ENCODE peak calls at places on chromosome 5, in eight cellular contexts. P is GM23338, B is A549, S is HL-60, Y is HepG2, R is HCT116, V is K562, X is GM12878. G is an unnamed sample.

GRCh38 chr5:440413-441180 is 2.4 kb upstream of the EXOC3 start:
- DNase-seq in P (no peak), B (no peak), S (peak; percentile 78), Y (no peak), R (no peak), V (no peak), X (no peak), G (no peak)

GRCh38 chr5:72467987-72468386 is 39.2 kb downstream of the ZNF366 start:
- DNase-seq in P (no peak), B (no peak), S (peak; percentile 27), Y (no peak), R (no peak), V (no peak), X (no peak), G (no peak)

GRCh38 chr5:75611324-75612210 is at the start of gene ANKDD1B:
- DNase-seq in P (peak; percentile 74), B (peak; percentile 42), S (no peak), Y (no peak), R (no peak), V (no peak), X (no peak), G (no peak)

GRCh38 chr5:133421394-133421793 is 190.9 kb downstream of the FSTL4 start:
- DNase-seq in P (peak; percentile 92), B (peak; percentile 36), S (no peak), Y (no peak), R (no peak), V (peak; percentile 47), X (no peak), G (no peak)

GRCh38 chr5:58670620-58671019 is 87.7 kb downstream of the RAB3C start:
- DNase-seq in P (no peak), B (no peak), S (no peak), Y (no peak), R (no peak), V (no peak), X (no peak), G (no peak)

GRCh38 chr5:100110497-100110896 is 424.7 kb upstream of the FAM174A start:
- DNase-seq in P (no peak), B (no peak), S (no peak), Y (no peak), R (no peak), V (no peak), X (no peak), G (no peak)

GRCh38 chr5:132474881-132475511 is 15.6 kb downstream of the IRF1 start:
- DNase-seq in P (peak; percentile 68), B (no peak), S (no peak), Y (no peak), R (no peak), V (no peak), X (no peak), G (no peak)

GRCh38 chr5:219492-219891 is 1.4 kb downstream of the SDHA start:
- DNase-seq in P (no peak), B (no peak), S (no peak), Y (no peak), R (no peak), V (no peak), X (no peak), G (no peak)

GRCh38 chr5:2297991-2298390 is 415.3 kb upstream of the IRX4 start:
- DNase-seq in P (no peak), B (no peak), S (no peak), Y (no peak), R (no peak), V (no peak), X (no peak), G (no peak)

GRCh38 chr5:50658243-50658642 is 8.2 kb upstream of the PARP8 start:
- DNase-seq in P (no peak), B (no peak), S (peak; percentile 55), Y (no peak), R (no peak), V (no peak), X (no peak), G (no peak)

GRCh38 chr5:87831499-87831898 is 418.8 kb upstream of the CCNH start:
- DNase-seq in P (no peak), B (no peak), S (no peak), Y (no peak), R (no peak), V (no peak), X (no peak), G (no peak)

GRCh38 chr5:93967923-93968322 is 226.5 kb upstream of the POU5F2 start:
- DNase-seq in P (peak; percentile 15), B (no peak), S (no peak), Y (no peak), R (no peak), V (no peak), X (no peak), G (no peak)

GRCh38 chr5:27241564-27242257 is 203.3 kb upstream of the CDH9 start:
- DNase-seq in P (no peak), B (peak; percentile 59), S (no peak), Y (no peak), R (no peak), V (no peak), X (no peak), G (peak; percentile 68)

GRCh38 chr5:137932800-137933199 is 43.5 kb downstream of the PKD2L2 start:
- DNase-seq in P (no peak), B (no peak), S (no peak), Y (no peak), R (no peak), V (no peak), X (no peak), G (no peak)

GRCh38 chr5:61625682-61626620 is 293.9 kb downstream of the ZSWIM6 start:
- DNase-seq in P (peak; percentile 81), B (peak; percentile 66), S (peak; percentile 3), Y (no peak), R (no peak), V (peak; percentile 30), X (no peak), G (no peak)

GRCh38 chr5:119269061-119269579 is 86.7 kb upstream of the TNFAIP8 start:
- DNase-seq in P (peak; percentile 68), B (peak; percentile 53), S (peak; percentile 28), Y (peak; percentile 10), R (peak; percentile 7), V (peak; percentile 32), X (no peak), G (peak; percentile 10)

GRCh38 chr5:43560128-43560527 is 3.3 kb upstream of the PAIP1 start:
- DNase-seq in P (no peak), B (no peak), S (no peak), Y (no peak), R (no peak), V (no peak), X (no peak), G (no peak)

GRCh38 chr5:40172721-40173120 is 507.0 kb upstream of the PTGER4 start:
- DNase-seq in P (no peak), B (no peak), S (no peak), Y (no peak), R (no peak), V (no peak), X (no peak), G (no peak)

GRCh38 chr5:84862132-84862531 is 477.5 kb upstream of the EDIL3 start:
- DNase-seq in P (peak; percentile 70), B (no peak), S (no peak), Y (no peak), R (no peak), V (no peak), X (no peak), G (no peak)

DNA sequence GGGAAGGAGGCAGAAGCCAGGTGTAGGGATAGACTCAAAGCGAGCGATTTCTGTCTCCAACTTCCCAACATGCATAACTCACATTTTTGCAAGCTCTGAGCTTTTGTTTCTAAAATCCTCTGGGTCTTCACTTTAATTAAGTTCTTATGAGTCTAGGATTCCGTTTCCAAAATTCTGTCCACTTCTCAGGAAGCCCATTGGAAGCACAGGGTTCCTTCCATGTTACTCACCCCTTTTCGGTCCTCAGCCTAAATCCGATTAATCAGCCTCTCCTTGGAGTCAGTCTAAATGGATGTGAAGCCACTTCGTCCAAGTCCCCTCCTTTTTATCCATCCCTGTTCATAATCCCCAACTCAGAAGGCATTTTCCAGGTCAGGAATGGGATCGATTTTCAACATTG is 1.4 kb downstream of the GPX3 start:
- DNase-seq in P (no peak), B (no peak), S (no peak), Y (no peak), R (no peak), V (no peak), X (no peak), G (no peak)
- H3K4me3 ChIP-seq in P (no peak overlapping the region), B (no peak overlapping the region), S (no peak overlapping the region), Y (peak overlapping the region; percentile 90), R (no peak overlapping the region), V (no peak overlapping the region), X (no peak overlapping the region), G (no peak overlapping the region)

DNA sequence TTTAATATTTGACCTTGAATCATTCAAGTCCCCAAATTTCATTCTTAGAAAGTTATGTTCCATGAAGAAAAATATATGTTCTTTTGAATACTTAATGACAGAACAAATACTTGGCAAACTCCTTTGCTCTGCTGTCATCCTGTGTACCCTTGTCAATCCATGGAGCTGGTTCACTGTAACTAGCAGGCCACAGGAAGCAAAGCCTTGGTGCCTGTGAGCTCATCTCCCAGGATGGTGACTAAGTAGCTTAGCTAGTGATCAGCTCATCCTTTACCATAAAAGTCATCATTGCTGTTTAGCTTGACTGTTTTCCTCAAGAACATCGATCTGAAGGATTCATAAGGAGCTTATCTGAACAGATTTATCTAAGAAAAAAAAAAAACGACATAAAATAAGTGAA is 65.4 kb downstream of the WDR41 start:
- DNase-seq in P (no peak), B (peak; percentile 39), S (no peak), Y (peak; percentile 27), R (no peak), V (no peak), X (no peak), G (peak; percentile 10)
- TF ChIP-seq REST in P (no peak), B (no peak), S (no peak), Y (no peak), R (no peak), V (no peak), X (no peak), G (no peak)

GRCh38 chr5:66249920-66250319 is 105.8 kb downstream of the SREK1 start:
- DNase-seq in P (no peak), B (no peak), S (no peak), Y (no peak), R (no peak), V (no peak), X (no peak), G (no peak)

GRCh38 chr5:66242050-66242449 is 98.0 kb downstream of the SREK1 start:
- DNase-seq in P (no peak), B (no peak), S (no peak), Y (no peak), R (no peak), V (no peak), X (no peak), G (no peak)

GRCh38 chr5:66248874-66249273 is 104.8 kb downstream of the SREK1 start:
- DNase-seq in P (no peak), B (no peak), S (no peak), Y (no peak), R (no peak), V (no peak), X (no peak), G (no peak)

GRCh38 chr5:66247176-66247960 is 103.3 kb downstream of the SREK1 start:
- DNase-seq in P (no peak), B (peak; percentile 76), S (no peak), Y (peak; percentile 7), R (peak; percentile 13), V (no peak), X (no peak), G (no peak)

GRCh38 chr5:66246621-66247020 is 102.5 kb downstream of the SREK1 start:
- DNase-seq in P (no peak), B (peak; percentile 18), S (no peak), Y (no peak), R (no peak), V (no peak), X (no peak), G (no peak)
- H3K4me3 ChIP-seq in P (no peak overlapping the region), B (no peak overlapping the region), S (no peak overlapping the region), Y (no peak overlapping the region), R (no peak overlapping the region), V (no peak overlapping the region), X (no peak overlapping the region), G (no peak overlapping the region)

GRCh38 chr5:45408067-45408466 is 288.1 kb downstream of the HCN1 start:
- DNase-seq in P (no peak), B (no peak), S (no peak), Y (no peak), R (no peak), V (no peak), X (no peak), G (no peak)
- TF ChIP-seq REST in P (no peak), B (no peak), S (no peak), Y (no peak), R (no peak), V (no peak), X (no peak), G (no peak)